ENCODE peak calls at places on chromosome 9, in five cellular contexts. Q, P, A, C and W are unnamed samples.

GRCh38 chr9:137138058-137138697 is 776 bp upstream of the GRIN1 start:
- DNase-seq in Q (no peak), P (no peak), A (no peak), C (no peak), W (no peak)

GRCh38 chr9:106404137-106404536 is 458.8 kb upstream of the ZNF462 start:
- DNase-seq in Q (no peak), P (no peak), A (no peak), C (no peak), W (no peak)

GRCh38 chr9:42852133-42852532 is 668.7 kb downstream of the SPATA31A6 start:
- DNase-seq in Q (no peak), P (peak; percentile 22), A (no peak), C (no peak), W (no peak)

GRCh38 chr9:5043381-5043780 is 58.3 kb downstream of the JAK2 start:
- DNase-seq in Q (no peak), P (no peak), A (no peak), C (no peak), W (no peak)

GRCh38 chr9:104972242-104972866 is 44.4 kb upstream of the ABCA1 start:
- DNase-seq in Q (no peak), P (no peak), A (no peak), C (no peak), W (no peak)

GRCh38 chr9:121499427-121500164 is at the start of gene GGTA1:
- DNase-seq in Q (peak; percentile 78), P (no peak), A (no peak), C (peak; percentile 75), W (no peak)

GRCh38 chr9:82829818-82830217 is 233.1 kb downstream of the RASEF start:
- DNase-seq in Q (no peak), P (no peak), A (no peak), C (no peak), W (no peak)

GRCh38 chr9:29668732-29669131 is 2095.5 kb upstream of the C9orf72 start:
- DNase-seq in Q (no peak), P (no peak), A (no peak), C (no peak), W (no peak)

GRCh38 chr9:132268725-132269352 is 85.9 kb downstream of the SETX start:
- DNase-seq in Q (peak; percentile 68), P (peak; percentile 73), A (peak; percentile 63), C (peak; percentile 75), W (no peak)

GRCh38 chr9:122418016-122418415 is 47.2 kb downstream of the PTGS1 start:
- DNase-seq in Q (no peak), P (no peak), A (no peak), C (no peak), W (no peak)

GRCh38 chr9:109329274-109330258 is 8.7 kb upstream of the EPB41L4B start:
- DNase-seq in Q (peak; percentile 71), P (no peak), A (no peak), C (no peak), W (peak; percentile 39)

GRCh38 chr9:98502976-98503325 is 205.8 kb downstream of the GABBR2 start:
- DNase-seq in Q (peak; percentile 63), P (no peak), A (no peak), C (no peak), W (no peak)

GRCh38 chr9:130287736-130288135 is 22.2 kb downstream of the HMCN2 start:
- DNase-seq in Q (no peak), P (no peak), A (no peak), C (no peak), W (no peak)

GRCh38 chr9:32968101-32969011 is 33.1 kb downstream of the APTX start:
- DNase-seq in Q (no peak), P (peak; percentile 56), A (peak; percentile 58), C (no peak), W (peak; percentile 29)

GRCh38 chr9:129568560-129569505 is 52.1 kb downstream of the C9orf50 start:
- DNase-seq in Q (peak; percentile 56), P (peak; percentile 34), A (no peak), C (peak; percentile 82), W (no peak)

GRCh38 chr9:112174965-112175795 is at the start of gene SUSD1:
- DNase-seq in Q (peak; percentile 74), P (no peak), A (no peak), C (no peak), W (no peak)